ENCODE peak calls at places on chromosomes 12 and 14, in five cellular contexts. U is ascending aorta, P is endodermal cell, T is endothelial cell, O is suprapubic skin. M is an unnamed sample.

GRCh38 chr12:69534389-69534822 is 50.9 kb upstream of the CCT2 start:
- DNase-seq in U (peak; percentile 89), P (peak; percentile 91), T (peak; percentile 20), O (peak; percentile 64), M (peak; percentile 71)

GRCh38 chr12:132170094-132170636 is 25.9 kb downstream of the NOC4L start:
- DNase-seq in U (no peak), P (no peak), T (no peak), O (no peak), M (no peak)

GRCh38 chr12:125193798-125194562 is 128.7 kb downstream of the AACS start:
- DNase-seq in U (no peak), P (peak; percentile 83), T (no peak), O (no peak), M (no peak)

GRCh38 chr12:109131522-109132050 is 15.2 kb downstream of the ACACB start:
- DNase-seq in U (no peak), P (no peak), T (no peak), O (no peak), M (no peak)

GRCh38 chr14:79557309-79557708 is 654.0 kb downstream of the DIO2 start:
- DNase-seq in U (no peak), P (no peak), T (no peak), O (no peak), M (no peak)

GRCh38 chr12:50049254-50050118 is 7.9 kb upstream of the ASIC1 start:
- DNase-seq in U (no peak), P (no peak), T (no peak), O (no peak), M (no peak)

GRCh38 chr14:71472281-71472960 is 459.8 kb upstream of the RGS6 start:
- DNase-seq in U (no peak), P (no peak), T (no peak), O (no peak), M (no peak)

GRCh38 chr12:88237954-88238353 is 95.8 kb downstream of the TMTC3 start:
- DNase-seq in U (no peak), P (no peak), T (no peak), O (no peak), M (peak; percentile 8)

GRCh38 chr14:88195676-88196075 is 127.4 kb downstream of the KCNK10 start:
- DNase-seq in U (no peak), P (peak; percentile 63), T (no peak), O (no peak), M (no peak)

GRCh38 chr12:89525002-89525823 is 617 bp upstream of the GALNT4 start:
- DNase-seq in U (peak; percentile 67), P (peak; percentile 90), T (peak; percentile 43), O (peak; percentile 68), M (peak; percentile 67)

GRCh38 chr12:112852127-112852526 is 54.6 kb upstream of the OAS1 start:
- DNase-seq in U (no peak), P (peak; percentile 30), T (no peak), O (no peak), M (no peak)

GRCh38 chr12:112858776-112859175 is 48.0 kb upstream of the OAS1 start:
- DNase-seq in U (no peak), P (no peak), T (no peak), O (no peak), M (no peak)

GRCh38 chr12:112854344-112854743 is 52.4 kb upstream of the OAS1 start:
- DNase-seq in U (no peak), P (no peak), T (no peak), O (no peak), M (no peak)

GRCh38 chr12:112852810-112853209 is 54.0 kb upstream of the OAS1 start:
- DNase-seq in U (no peak), P (no peak), T (no peak), O (no peak), M (no peak)

DNA sequence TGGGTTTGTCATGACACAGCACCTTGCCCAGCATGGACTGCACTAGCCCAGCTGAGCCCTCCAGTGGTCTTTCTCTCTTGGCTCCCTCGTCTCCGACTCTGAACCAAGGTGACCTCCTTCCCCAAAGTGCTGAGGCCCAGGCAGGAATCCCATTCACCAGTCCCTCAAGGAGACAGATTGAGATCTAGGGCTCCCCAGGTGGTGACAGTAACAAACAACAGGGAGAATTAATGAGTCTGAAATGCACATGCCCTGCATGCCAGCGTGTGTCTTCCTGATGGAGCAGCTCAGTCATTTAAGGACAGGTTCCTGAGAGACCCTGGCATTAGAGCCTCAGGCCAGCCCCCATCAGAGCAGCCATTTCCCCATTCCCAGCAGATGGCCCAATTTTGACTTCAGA is 51.4 kb upstream of the OAS1 start:
- DNase-seq in U (no peak), P (peak; percentile 84), T (no peak), O (no peak), M (no peak)
- TF ChIP-seq CTCF in U (no peak), P (peak; percentile 57), T (no peak), O (no peak), M (no peak)

GRCh38 chr14:99389171-99389826 is 91.4 kb downstream of the SETD3 start:
- DNase-seq in U (no peak), P (peak; percentile 92), T (peak; percentile 62), O (no peak), M (peak; percentile 39)
- TF ChIP-seq CTCF in U (peak; percentile 54), P (peak; percentile 97), T (peak; percentile 79), O (peak; percentile 18), M (peak; percentile 66)

GRCh38 chr12:47102406-47102805 is 22.6 kb upstream of the AMIGO2 start:
- DNase-seq in U (no peak), P (no peak), T (no peak), O (no peak), M (no peak)
- TF ChIP-seq CTCF in U (no peak), P (no peak), T (no peak), O (no peak), M (no peak)

GRCh38 chr14:104341532-104342434 is 203.4 kb downstream of the KIF26A start:
- DNase-seq in U (peak; percentile 51), P (peak; percentile 97), T (peak; percentile 76), O (no peak), M (peak; percentile 59)
- TF ChIP-seq CTCF in U (no peak), P (peak; percentile 76), T (peak; percentile 73), O (no peak), M (peak; percentile 59)

GRCh38 chr12:64884728-64885127 is 60.3 kb downstream of the TBC1D30 start:
- DNase-seq in U (no peak), P (no peak), T (no peak), O (no peak), M (no peak)

GRCh38 chr12:64882687-64883086 is 58.2 kb downstream of the TBC1D30 start:
- DNase-seq in U (no peak), P (no peak), T (no peak), O (no peak), M (no peak)

GRCh38 chr12:64884164-64884542 is 59.7 kb downstream of the TBC1D30 start:
- DNase-seq in U (no peak), P (no peak), T (no peak), O (no peak), M (no peak)

GRCh38 chr12:64883264-64884163 is 59.1 kb downstream of the TBC1D30 start:
- DNase-seq in U (no peak), P (peak; percentile 80), T (peak; percentile 9), O (no peak), M (no peak)
- TF ChIP-seq CTCF in U (no peak), P (peak; percentile 55), T (no peak), O (no peak), M (no peak)

GRCh38 chr12:7324176-7324575 is 20.3 kb downstream of the ACSM4 start:
- DNase-seq in U (no peak), P (no peak), T (no peak), O (no peak), M (no peak)

GRCh38 chr12:7322599-7322998 is 18.7 kb downstream of the ACSM4 start:
- DNase-seq in U (no peak), P (no peak), T (no peak), O (no peak), M (no peak)

DNA sequence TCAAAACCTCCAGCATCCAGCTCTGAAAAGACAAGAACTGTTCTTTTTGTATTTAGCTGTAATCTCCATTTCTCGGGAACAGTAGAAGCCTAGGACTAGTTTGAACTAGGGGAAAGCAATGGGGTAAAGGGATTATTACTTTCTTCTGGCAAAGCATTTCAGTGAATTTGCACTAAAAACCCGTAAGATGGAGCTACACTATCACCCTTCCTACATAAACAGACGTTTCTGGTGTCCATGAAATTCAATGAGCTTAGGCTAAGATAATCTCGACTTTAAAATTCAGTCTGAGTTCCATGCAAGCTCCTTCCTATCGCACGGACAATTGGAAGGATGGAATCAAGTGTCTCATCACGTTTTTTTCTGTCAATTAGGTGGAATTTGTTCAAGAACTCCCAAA is 24.0 kb downstream of the ACSM4 start:
- DNase-seq in U (no peak), P (no peak), T (no peak), O (no peak), M (no peak)
- TF ChIP-seq CTCF in U (no peak), P (no peak), T (no peak), O (no peak), M (no peak)

GRCh38 chr12:55820679-55821078 is 2.8 kb downstream of the ORMDL2 start:
- DNase-seq in U (peak; percentile 25), P (peak; percentile 47), T (no peak), O (no peak), M (no peak)
- TF ChIP-seq CTCF in U (no peak), P (peak; percentile 68), T (no peak), O (no peak), M (no peak)